ENCODE peak calls at places on chromosomes 1 and 21, in seven cellular contexts. O, N, L, F, R, I and Y are unnamed samples. For H3K9me3 and H3K4me1, the result is how much of the 10 kb centered on the place peaks cover.

GRCh38 chr1:3584915-3585314 is 26.4 kb downstream of the MEGF6 start:
- DNase-seq in O (no peak), N (no peak), L (no peak), F (no peak), R (no peak), I (no peak), Y (no peak)

GRCh38 chr1:217453816-217454215 is 177.1 kb downstream of the GPATCH2 start:
- DNase-seq in O (no peak), N (no peak), L (no peak), F (no peak), R (no peak), I (no peak), Y (no peak)

GRCh38 chr1:80675469-80675868 is 1125.3 kb upstream of the ADGRL2 start:
- DNase-seq in O (no peak), N (no peak), L (no peak), F (no peak), R (no peak), I (no peak), Y (no peak)

GRCh38 chr1:183022202-183023145 is 746 bp upstream of the LAMC1 start:
- DNase-seq in O (no peak), N (no peak), L (peak), F (peak), R (peak), I (peak), Y (no peak)

GRCh38 chr1:207362962-207363858 is 41.7 kb downstream of the CD55 start:
- DNase-seq in O (no peak), N (no peak), L (no peak), F (no peak), R (no peak), I (no peak), Y (no peak)

GRCh38 chr1:148334339-148335130 is 148.6 kb downstream of the PPIAL4G start:
- DNase-seq in O (peak), N (peak), L (peak), F (peak), R (peak), I (peak), Y (peak)

GRCh38 chr1:27366113-27366410 is 699 bp downstream of the MAP3K6 start:
- DNase-seq in O (no peak), N (peak), L (peak), F (no peak), R (peak), I (peak), Y (peak)

GRCh38 chr1:161238039-161238473 is at the start of gene NR1I3:
- DNase-seq in O (no peak), N (no peak), L (no peak), F (no peak), R (no peak), I (no peak), Y (no peak)

GRCh38 chr21:36232641-36233040 is 76.0 kb downstream of the DOP1B start:
- DNase-seq in O (no peak), N (no peak), L (peak), F (no peak), R (no peak), I (no peak), Y (no peak)

GRCh38 chr1:153354515-153355193 is 3.0 kb upstream of the S100A9 start:
- DNase-seq in O (no peak), N (no peak), L (no peak), F (no peak), R (no peak), I (no peak), Y (no peak)

GRCh38 chr1:147496571-147496970 is 44.7 kb upstream of the BCL9 start:
- DNase-seq in O (no peak), N (no peak), L (peak), F (no peak), R (peak), I (peak), Y (no peak)

GRCh38 chr1:18817316-18817715 is 42.1 kb downstream of the TAS1R2 start:
- DNase-seq in O (no peak), N (no peak), L (no peak), F (no peak), R (no peak), I (no peak), Y (no peak)

GRCh38 chr1:221169447-221169889 is 290.2 kb downstream of the HLX start:
- DNase-seq in O (no peak), N (no peak), L (no peak), F (peak), R (no peak), I (no peak), Y (no peak)

GRCh38 chr1:24964811-24965570 is 34.9 kb upstream of the RUNX3 start:
- DNase-seq in O (peak), N (peak), L (peak), F (no peak), R (peak), I (peak), Y (peak)

GRCh38 chr1:230796626-230797025 is 49.4 kb downstream of the CAPN9 start:
- DNase-seq in O (no peak), N (no peak), L (no peak), F (no peak), R (no peak), I (no peak), Y (no peak)

GRCh38 chr1:23470282-23471070 is 13.5 kb downstream of the ASAP3 start:
- DNase-seq in O (no peak), N (no peak), L (no peak), F (no peak), R (no peak), I (no peak), Y (no peak)

GRCh38 chr1:13828454-13829151 is 128.6 kb downstream of the PRDM2 start:
- DNase-seq in O (no peak), N (no peak), L (peak), F (peak), R (peak), I (peak), Y (no peak)

GRCh38 chr1:229230893-229231753 is 39.8 kb upstream of the RAB4A start:
- DNase-seq in O (no peak), N (no peak), L (no peak), F (no peak), R (no peak), I (no peak), Y (no peak)

GRCh38 chr1:232132572-232132971 is 497.4 kb downstream of the SIPA1L2 start:
- DNase-seq in O (no peak), N (no peak), L (no peak), F (no peak), R (no peak), I (no peak), Y (no peak)

GRCh38 chr21:32411366-32412161 is 942 bp upstream of the EVA1C start:
- DNase-seq in O (peak), N (peak), L (peak), F (no peak), R (no peak), I (peak), Y (peak)

GRCh38 chr1:166692354-166692753 is 146.9 kb upstream of the POGK start:
- DNase-seq in O (no peak), N (no peak), L (no peak), F (no peak), R (no peak), I (no peak), Y (no peak)

GRCh38 chr1:161427733-161428516 is 60.2 kb upstream of the CFAP126 start:
- DNase-seq in O (no peak), N (no peak), L (no peak), F (no peak), R (no peak), I (no peak), Y (peak)

GRCh38 chr1:91803847-91804545 is 82.0 kb downstream of the TGFBR3 start:
- DNase-seq in O (peak), N (peak), L (no peak), F (no peak), R (peak), I (peak), Y (peak)

GRCh38 chr1:71339238-71339637 is 258.4 kb upstream of the ZRANB2 start:
- DNase-seq in O (no peak), N (no peak), L (no peak), F (no peak), R (peak), I (no peak), Y (no peak)
- H3K9me3 ChIP-seq in O (under half), N (under half), L (under half), F (under half), R (under half), I (under half), Y (under half)

DNA sequence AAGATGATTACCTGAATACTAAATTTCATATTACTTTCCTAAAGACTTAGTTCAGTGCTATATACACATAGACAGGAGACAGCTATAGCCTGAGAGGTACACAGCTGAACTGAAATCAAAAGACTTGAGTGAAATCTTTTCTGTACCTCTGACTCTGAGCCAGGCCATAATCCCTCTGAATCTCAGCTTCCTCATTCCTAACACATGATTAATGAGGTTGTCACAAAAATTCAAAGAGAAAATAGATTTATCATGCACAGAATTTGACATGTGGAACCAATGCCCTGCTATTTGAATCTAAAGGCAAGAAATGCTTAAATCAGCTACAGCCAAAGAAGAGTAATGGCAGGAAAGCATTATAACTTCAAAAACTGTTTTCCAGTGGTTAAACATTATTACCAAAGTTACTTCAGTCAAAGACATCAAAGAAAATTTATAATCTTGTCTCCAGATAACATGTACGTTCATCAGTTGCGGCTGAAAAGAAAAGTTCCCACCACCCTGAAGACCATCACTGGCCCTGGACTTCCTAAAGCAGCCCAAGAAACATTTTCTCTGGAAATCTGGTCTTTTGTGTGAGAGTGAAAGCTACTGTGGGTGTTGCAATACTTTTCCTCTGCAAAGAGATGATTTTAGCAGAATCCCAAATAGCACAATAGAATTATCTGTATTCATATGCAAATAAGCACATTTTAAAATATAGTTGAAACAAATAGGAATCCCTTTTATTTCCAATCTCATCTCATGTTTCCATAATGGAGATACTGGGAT is 13.8 kb upstream of the ATP1A1 start:
- DNase-seq in O (no peak), N (no peak), L (no peak), F (no peak), R (no peak), I (no peak), Y (no peak)
- H3K27ac ChIP-seq in O (no peak), N (no peak), L (no peak), F (no peak), R (no peak), I (no peak), Y (no peak)

DNA sequence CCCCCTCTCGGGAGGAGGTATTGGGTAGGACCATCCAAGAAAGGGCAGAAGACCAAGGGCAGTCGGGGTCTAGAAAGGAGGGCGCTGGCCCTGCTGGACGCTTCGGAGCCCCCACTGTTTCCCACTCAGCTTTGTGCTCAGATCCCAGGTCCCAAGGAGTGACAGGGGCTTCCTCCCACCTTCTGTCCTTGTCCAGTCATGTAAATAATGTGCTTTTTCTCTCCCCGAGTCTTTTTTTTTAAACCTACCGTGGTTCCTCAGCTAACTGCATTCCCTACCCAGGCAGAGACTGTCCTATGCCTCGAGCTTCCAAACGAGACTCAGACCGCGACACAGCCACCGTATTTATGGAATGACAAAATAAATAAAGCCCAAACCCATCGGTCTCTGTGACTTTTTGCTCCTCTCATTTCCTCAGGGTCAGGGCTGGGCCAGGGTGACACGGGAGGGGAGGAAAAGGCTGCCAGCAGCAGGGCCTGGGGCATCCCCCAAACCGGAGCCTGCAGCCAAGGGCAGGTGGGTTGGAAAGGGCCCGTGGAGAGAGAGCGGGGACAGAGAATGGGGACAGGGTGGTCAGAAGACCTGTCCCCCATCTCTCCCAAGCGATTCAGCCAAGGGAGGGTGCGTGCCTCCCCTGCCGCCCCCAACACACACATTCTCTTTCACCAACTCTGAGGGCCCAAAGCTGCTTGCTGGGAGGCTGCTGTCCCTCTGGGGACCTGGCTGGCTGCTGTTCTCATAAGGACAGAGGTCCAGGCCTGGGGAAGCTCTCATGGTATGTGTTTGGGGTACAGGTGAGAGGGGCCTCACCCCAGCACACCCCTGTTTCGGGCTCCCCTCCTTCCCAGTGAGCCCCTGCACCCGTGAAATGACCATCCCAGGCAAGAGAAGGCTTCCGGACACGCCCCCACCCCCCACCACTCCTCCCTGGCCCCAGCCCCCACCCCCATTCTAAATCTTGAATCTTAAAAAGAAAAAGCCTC is 55.4 kb downstream of the KCNAB2 start:
- DNase-seq in O (no peak), N (peak), L (no peak), F (no peak), R (no peak), I (no peak), Y (no peak)
- H3K4me1 ChIP-seq in O (under half), N (under half), L (under half), F (under half), R (under half), I (under half), Y (under half)

DNA sequence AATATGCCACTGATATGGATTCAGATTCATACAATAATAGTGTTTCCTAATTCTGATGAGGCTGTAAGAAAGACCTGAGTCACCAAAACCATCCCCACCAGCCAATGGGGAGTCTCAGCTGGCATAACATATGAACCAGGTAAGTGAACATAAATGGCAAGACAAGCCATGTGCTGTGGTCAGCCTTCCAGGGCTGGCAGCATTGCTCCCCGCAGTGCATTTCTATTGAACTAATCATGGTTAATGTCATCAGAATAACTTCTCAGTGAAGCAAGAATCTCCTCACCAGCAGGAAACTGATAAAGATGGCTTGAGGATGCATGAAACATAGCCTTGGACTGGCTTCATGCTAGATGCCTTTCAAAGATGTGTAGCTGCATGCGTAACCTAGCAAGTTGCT is 87.9 kb downstream of the NTNG1 start:
- DNase-seq in O (no peak), N (no peak), L (no peak), F (no peak), R (no peak), I (no peak), Y (no peak)
- H3K9me3 ChIP-seq in O (under half), N (under half), L (under half), F (under half), R (under half), I (under half), Y (under half)

GRCh38 chr1:115088115-115088794 is 1.0 kb downstream of the TSPAN2 start:
- DNase-seq in O (no peak), N (no peak), L (no peak), F (no peak), R (no peak), I (no peak), Y (no peak)
- H3K27ac ChIP-seq in O (no peak), N (no peak), L (peak), F (no peak), R (no peak), I (peak), Y (peak)

GRCh38 chr1:42927920-42928505 is 30.7 kb downstream of the SLC2A1 start:
- DNase-seq in O (no peak), N (no peak), L (no peak), F (no peak), R (no peak), I (no peak), Y (no peak)
- H3K4me1 ChIP-seq in O (under half), N (half or more), L (under half), F (under half), R (under half), I (under half), Y (under half)

GRCh38 chr1:88753506-88753905 is 69.4 kb downstream of the PKN2 start:
- DNase-seq in O (no peak), N (no peak), L (no peak), F (no peak), R (no peak), I (no peak), Y (no peak)
- H3K9me3 ChIP-seq in O (under half), N (under half), L (under half), F (under half), R (under half), I (under half), Y (under half)

DNA sequence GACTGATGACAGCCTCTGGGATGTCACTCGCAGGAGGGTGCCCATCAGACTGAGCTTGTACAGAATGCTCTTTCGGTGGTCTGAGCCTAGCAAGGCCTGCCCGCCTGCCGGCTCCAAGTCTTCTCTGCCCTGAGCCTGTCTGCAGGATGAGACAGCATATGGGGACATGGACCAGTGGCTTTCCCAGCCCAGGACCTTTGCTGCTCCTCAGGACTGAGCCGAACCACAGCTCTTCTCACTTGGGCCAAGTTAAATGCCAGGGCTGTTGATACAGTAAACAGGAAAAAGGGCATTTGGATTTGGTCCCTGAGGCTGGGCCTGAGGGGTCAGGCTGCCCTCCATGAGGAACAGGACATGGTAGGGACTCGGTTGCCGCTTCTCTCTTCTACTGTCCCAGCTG is 64.3 kb upstream of the EPS8L3 start:
- DNase-seq in O (no peak), N (no peak), L (no peak), F (no peak), R (no peak), I (no peak), Y (no peak)
- H3K27ac ChIP-seq in O (no peak), N (no peak), L (no peak), F (no peak), R (no peak), I (no peak), Y (no peak)